ENCODE peak calls at places on chromosomes 12 and 14, in nine cellular contexts. T is AG09309, S is uterus, P is GM12865, F is IMR-90, Q is AG04450, K is transverse colon, E is heart left ventricle, W is tibial artery. C is an unnamed sample.

GRCh38 chr14:69313176-69313575 is 53.2 kb downstream of the GALNT16 start:
- DNase-seq in F (no peak), W (no peak), E (no peak), P (no peak), S (no peak), K (no peak), Q (no peak), T (no peak), C (no peak)

GRCh38 chr12:125892276-125892675 is 827.0 kb downstream of the AACS start:
- DNase-seq in S (no peak), E (no peak), P (no peak), F (no peak), W (no peak), T (no peak), K (no peak), Q (no peak), C (no peak)

GRCh38 chr12:100127766-100128508 is 14.7 kb downstream of the BLTP3B start:
- DNase-seq in Q (peak), F (peak), S (no peak), E (no peak), W (no peak), K (no peak), T (peak), P (no peak), C (peak)

GRCh38 chr12:75672212-75672611 is 160.8 kb upstream of the KRR1 start:
- DNase-seq in P (no peak), E (no peak), Q (no peak), T (no peak), W (no peak), S (no peak), K (no peak), F (no peak), C (no peak)

GRCh38 chr14:35897616-35898111 is 71.5 kb downstream of the BRMS1L start:
- DNase-seq in Q (no peak), E (no peak), S (no peak), W (no peak), F (no peak), P (no peak), T (no peak), K (peak), C (no peak)

GRCh38 chr14:22532345-22533056 is 56.5 kb downstream of the DAD1 start:
- DNase-seq in Q (no peak), K (no peak), S (no peak), T (no peak), W (no peak), E (no peak), P (no peak), F (peak), C (peak)

GRCh38 chr14:78127233-78127632 is 42.9 kb upstream of the NRXN3 start:
- DNase-seq in P (no peak), E (no peak), F (no peak), W (no peak), K (no peak), T (no peak), S (no peak), Q (no peak), C (no peak)

GRCh38 chr14:99520571-99521081 is 39.4 kb downstream of the CCNK start:
- DNase-seq in E (peak), F (no peak), P (no peak), S (no peak), Q (no peak), W (no peak), K (no peak), T (no peak), C (no peak)

GRCh38 chr14:58979325-58979724 is 209.1 kb upstream of the DAAM1 start:
- DNase-seq in Q (no peak), K (no peak), T (no peak), E (no peak), W (no peak), P (no peak), S (no peak), F (no peak), C (no peak)

GRCh38 chr12:19674437-19674836 is 235.1 kb downstream of the AEBP2 start:
- DNase-seq in E (no peak), S (no peak), W (no peak), P (no peak), T (no peak), K (no peak), F (no peak), Q (no peak), C (no peak)
- TF ChIP-seq CTCF in E (no peak), S (no peak), W (no peak), P (no peak), T (no peak), K (no peak), F (no peak), Q (no peak), C (no peak)

GRCh38 chr12:46982629-46983392 is 96.6 kb upstream of the PCED1B start:
- DNase-seq in K (no peak), S (no peak), P (no peak), F (no peak), T (no peak), Q (no peak), E (no peak), W (no peak), C (no peak)

GRCh38 chr12:46983393-46983793 is 96.0 kb upstream of the PCED1B start:
- DNase-seq in K (no peak), Q (no peak), P (no peak), F (no peak), E (no peak), W (no peak), T (no peak), S (no peak), C (no peak)

GRCh38 chr12:46985816-46986215 is 93.6 kb upstream of the PCED1B start:
- DNase-seq in F (no peak), W (no peak), E (no peak), Q (no peak), S (no peak), K (no peak), P (no peak), T (no peak), C (no peak)

GRCh38 chr12:46981627-46982026 is 97.8 kb upstream of the PCED1B start:
- DNase-seq in E (no peak), P (no peak), K (no peak), Q (no peak), W (no peak), S (no peak), T (no peak), F (peak), C (no peak)

DNA sequence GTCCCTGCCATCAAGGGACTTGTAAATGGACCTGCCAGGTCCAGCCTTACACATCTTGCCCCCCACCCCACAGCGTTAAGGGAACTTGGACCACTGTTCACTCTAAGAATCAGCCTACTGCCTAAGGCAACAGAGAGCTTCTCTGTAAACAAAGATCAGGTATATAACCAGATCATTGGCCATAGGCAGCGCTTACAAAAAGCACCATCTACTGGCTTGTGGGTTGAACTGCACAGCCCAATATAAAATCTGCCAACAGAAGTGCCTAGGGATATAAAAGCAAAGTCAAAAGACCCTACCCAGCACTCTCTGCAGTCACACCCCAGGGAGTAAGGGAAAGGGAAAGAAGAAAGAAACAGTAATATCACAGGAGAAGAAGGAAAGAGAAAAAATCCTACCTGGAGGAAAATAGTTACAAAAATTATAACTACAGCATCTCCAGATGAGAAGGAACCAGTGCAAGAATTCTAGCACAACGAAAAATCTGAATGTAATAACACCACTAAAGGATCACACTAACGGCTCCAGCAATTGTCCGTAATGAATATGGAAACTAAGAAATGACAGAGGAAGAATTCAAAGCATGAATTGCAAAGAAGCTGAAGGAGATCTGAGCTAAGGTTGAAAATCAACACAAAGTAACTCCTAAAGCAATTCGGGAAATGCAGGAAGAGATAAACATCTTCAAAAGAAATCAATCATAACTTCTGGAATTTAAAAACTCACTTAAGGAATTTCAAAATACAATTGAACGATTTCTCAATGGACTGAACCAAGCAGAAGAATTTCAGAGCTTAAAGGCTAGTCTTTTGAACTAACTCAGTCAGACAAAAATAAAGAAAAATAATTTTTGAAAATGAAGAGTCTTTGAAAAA is 95.2 kb upstream of the PCED1B start:
- DNase-seq in W (no peak), T (no peak), K (peak), F (peak), E (no peak), P (peak), S (no peak), Q (peak), C (peak)
- H3K4me3 ChIP-seq in W (no peak), T (no peak), K (no peak), F (no peak), E (no peak), P (no peak), S (no peak), Q (no peak), C (peak)

GRCh38 chr12:6582196-6582595 is 14.1 kb upstream of the NOP2 start:
- DNase-seq in T (no peak), S (no peak), W (no peak), P (no peak), F (no peak), E (no peak), K (no peak), Q (no peak), C (no peak)
- TF ChIP-seq CTCF in T (peak), S (no peak), W (no peak), P (no peak), F (no peak), E (no peak), K (no peak), Q (peak), C (peak)

DNA sequence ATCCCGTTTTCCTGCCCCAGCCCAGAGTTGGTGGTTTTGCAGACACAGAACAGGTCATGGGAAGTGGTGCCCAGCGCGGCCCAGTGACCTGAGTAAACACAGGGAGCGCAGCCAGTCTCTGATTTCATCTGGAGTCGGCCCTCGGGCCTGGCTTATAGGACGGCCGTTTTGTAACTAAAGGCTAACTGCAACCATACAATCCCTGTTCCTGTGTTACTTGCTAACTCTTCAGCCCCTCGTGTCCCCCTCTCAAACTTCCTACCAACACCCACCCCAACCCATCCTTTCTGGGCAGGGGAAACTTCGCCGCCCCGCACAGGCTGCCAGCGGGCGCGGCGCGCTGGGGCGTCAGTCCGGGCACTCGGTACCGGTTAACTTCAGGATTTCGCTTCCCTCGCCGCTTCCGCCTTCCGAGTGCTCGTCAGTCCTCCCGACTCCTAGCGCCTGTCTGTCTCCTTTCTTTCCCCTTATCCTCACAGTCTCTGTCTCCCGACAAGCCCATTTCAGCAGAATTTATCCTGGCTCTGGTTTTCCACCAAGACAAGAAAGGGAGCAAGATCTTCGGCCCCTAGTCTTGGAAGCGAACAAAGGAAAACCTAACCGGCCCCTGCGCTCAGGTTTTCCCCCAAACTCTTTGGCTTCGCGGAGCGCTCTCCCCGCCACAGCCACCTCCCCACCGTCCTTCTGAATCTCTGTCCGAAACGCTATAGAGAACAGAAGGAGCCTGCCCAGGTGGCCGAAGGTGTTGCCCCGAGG is 2.0 kb downstream of the SIX1 start:
- DNase-seq in Q (no peak), S (no peak), P (no peak), T (no peak), K (no peak), W (peak), E (no peak), F (peak), C (peak)
- H3K4me3 ChIP-seq in Q (peak), S (no peak), P (no peak), T (peak), K (no peak), W (peak), E (peak), F (peak), C (peak)

GRCh38 chr12:68223067-68223747 is 2.4 kb downstream of the IL26 start:
- DNase-seq in S (peak), P (peak), T (peak), F (peak), E (peak), K (peak), W (peak), Q (peak), C (peak)
- TF ChIP-seq CTCF in S (peak), P (peak), T (peak), F (peak), E (peak), K (peak), W (peak), Q (peak), C (peak)

GRCh38 chr12:11085419-11085818 is 6.7 kb downstream of the TAS2R43 start:
- DNase-seq in T (no peak), W (no peak), F (no peak), K (no peak), P (no peak), S (no peak), Q (no peak), E (no peak), C (peak)

GRCh38 chr12:11092128-11092527 is at the start of gene TAS2R43:
- DNase-seq in W (no peak), P (no peak), E (no peak), Q (no peak), T (no peak), S (no peak), F (no peak), K (no peak), C (no peak)

GRCh38 chr12:11089246-11089645 is 2.9 kb downstream of the TAS2R43 start:
- DNase-seq in K (no peak), W (no peak), F (no peak), E (no peak), S (no peak), T (no peak), P (no peak), Q (no peak), C (no peak)
- H3K4me3 ChIP-seq in K (no peak), W (no peak), F (no peak), E (no peak), S (no peak), T (no peak), P (no peak), Q (no peak), C (no peak)

C was measured in fibroblast of the aortic adventitia.